ENCODE peak calls at places on chromosomes 1 and 21, in five cellular contexts. V is fibroblast of mammary gland, R is AG10803, Q is foreskin fibroblast, D is HL-60. H is an unnamed sample.

GRCh38 chr1:51284487-51284954 is 45.8 kb downstream of the TTC39A start:
- DNase-seq in D (no peak), Q (no peak), R (no peak), V (no peak), H (no peak)

GRCh38 chr1:226884966-226885820 is 14.8 kb downstream of the PSEN2 start:
- DNase-seq in V (no peak), Q (no peak), R (no peak), D (no peak), H (no peak)

GRCh38 chr1:47729685-47730084 is 267.5 kb downstream of the TRABD2B start:
- DNase-seq in Q (no peak), D (no peak), R (no peak), V (no peak), H (no peak)

GRCh38 chr1:47998396-47998990 is 1.3 kb upstream of the TRABD2B start:
- DNase-seq in V (no peak), R (no peak), D (no peak), Q (no peak), H (no peak)

GRCh38 chr1:68016364-68016763 is 34.1 kb downstream of the DIRAS3 start:
- DNase-seq in R (peak), Q (peak), D (no peak), V (peak), H (no peak)

GRCh38 chr1:61056674-61057439 is 25.5 kb upstream of the NFIA start:
- DNase-seq in R (peak), Q (peak), D (peak), V (peak), H (peak)

GRCh38 chr1:41241748-41242644 is at the start of gene SCMH1:
- DNase-seq in R (peak), Q (peak), D (peak), V (peak), H (no peak)

GRCh38 chr1:235075121-235075954 is 53.3 kb downstream of the TOMM20 start:
- DNase-seq in V (peak), R (peak), Q (peak), D (no peak), H (peak)

GRCh38 chr1:113972954-113973353 is 6.3 kb upstream of the OLFML3 start:
- DNase-seq in Q (no peak), D (no peak), V (no peak), R (no peak), H (no peak)

GRCh38 chr1:235093685-235094592 is 34.7 kb downstream of the TOMM20 start:
- DNase-seq in Q (no peak), V (peak), R (peak), D (peak), H (no peak)

GRCh38 chr1:46134660-46135331 is 2.4 kb upstream of the PIK3R3 start:
- DNase-seq in D (no peak), Q (peak), V (peak), R (peak), H (peak)

GRCh38 chr1:56838726-56839125 is 15.9 kb upstream of the C8A start:
- DNase-seq in D (no peak), V (peak), R (no peak), Q (peak), H (peak)

GRCh38 chr1:215844777-215845176 is 277.7 kb downstream of the KCTD3 start:
- DNase-seq in R (no peak), D (no peak), V (no peak), Q (no peak), H (no peak)

GRCh38 chr21:46239817-46240325 is 11.3 kb upstream of the LSS start:
- DNase-seq in D (no peak), R (no peak), Q (no peak), V (no peak), H (no peak)

GRCh38 chr1:54834007-54834541 is 33.0 kb upstream of the TTC22 start:
- DNase-seq in V (no peak), D (no peak), R (no peak), Q (no peak), H (no peak)

GRCh38 chr1:113579256-113580018 is 179.8 kb downstream of the PHTF1 start:
- DNase-seq in Q (no peak), V (peak), R (peak), D (no peak), H (no peak)

GRCh38 chr21:44380876-44381275 is 27.5 kb downstream of the TRPM2 start:
- DNase-seq in D (no peak), Q (no peak), R (no peak), V (no peak), H (no peak)

GRCh38 chr1:83698644-83699043 is 300.3 kb downstream of the TTLL7 start:
- DNase-seq in V (no peak), Q (no peak), D (no peak), R (no peak), H (no peak)

GRCh38 chr1:246907472-246907871 is 24.3 kb downstream of the AHCTF1 start:
- DNase-seq in D (peak), V (peak), Q (no peak), R (peak), H (no peak)

GRCh38 chr21:46409641-46410406 is 48.9 kb upstream of the DIP2A start:
- DNase-seq in Q (no peak), D (no peak), R (no peak), V (no peak), H (no peak)

GRCh38 chr1:65581120-65581519 is 160.7 kb downstream of the LEPR start:
- DNase-seq in D (no peak), R (peak), Q (peak), V (peak), H (no peak)

GRCh38 chr21:33543505-33544129 is 779 bp downstream of the SON start:
- DNase-seq in Q (no peak), R (no peak), D (peak), V (peak), H (peak)

GRCh38 chr1:51298322-51298705 is 32.0 kb downstream of the TTC39A start:
- DNase-seq in R (no peak), Q (no peak), D (no peak), V (no peak), H (no peak)

GRCh38 chr1:26067432-26067911 is at the start of gene TRIM63:
- DNase-seq in D (no peak), R (no peak), V (no peak), Q (no peak), H (peak)
- H3K4me3 ChIP-seq in D (no peak), R (no peak), V (no peak), Q (no peak), H (no peak)

GRCh38 chr1:4001461-4001860 is 101.4 kb upstream of the C1orf174 start:
- DNase-seq in R (no peak), V (no peak), Q (no peak), D (no peak), H (no peak)

GRCh38 chr1:4000811-4001251 is 100.8 kb upstream of the C1orf174 start:
- DNase-seq in R (no peak), V (no peak), Q (no peak), D (no peak), H (no peak)

GRCh38 chr1:4003846-4004505 is 103.9 kb upstream of the C1orf174 start:
- DNase-seq in R (no peak), D (no peak), Q (no peak), V (no peak), H (no peak)

GRCh38 chr1:4002061-4002521 is 102.0 kb upstream of the C1orf174 start:
- DNase-seq in D (no peak), Q (no peak), R (no peak), V (no peak), H (no peak)

GRCh38 chr1:4002741-4003140 is 102.7 kb upstream of the C1orf174 start:
- DNase-seq in V (no peak), D (no peak), Q (no peak), R (no peak), H (no peak)
- H3K4me3 ChIP-seq in V (no peak), D (no peak), Q (no peak), R (no peak), H (no peak)

DNA sequence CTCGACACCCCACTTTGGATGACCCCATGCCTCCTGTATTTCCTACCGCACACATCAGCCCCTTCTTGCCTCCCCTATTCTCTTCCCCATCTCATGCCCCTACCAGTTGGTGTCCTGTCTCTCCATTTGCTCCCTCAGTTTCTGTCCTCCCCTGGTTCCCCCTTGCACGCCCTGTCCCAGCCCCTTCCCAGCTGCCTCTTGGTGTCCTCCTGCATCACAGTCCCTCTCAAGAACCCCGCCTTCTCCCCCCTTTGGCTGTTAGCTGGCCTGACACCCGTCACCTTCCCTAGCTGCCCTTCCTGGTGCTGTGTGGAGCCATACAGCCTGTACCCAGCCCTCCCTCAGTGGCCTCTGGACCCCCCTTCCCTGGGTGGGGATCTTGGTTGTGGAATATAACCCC is 41.5 kb upstream of the NFASC start:
- DNase-seq in Q (no peak), R (no peak), V (no peak), D (no peak), H (no peak)
- H3K4me3 ChIP-seq in Q (peak), R (peak), V (peak), D (no peak), H (peak)

GRCh38 chr1:243667133-243667532 is 182.9 kb downstream of the AKT3 start:
- DNase-seq in Q (no peak), D (no peak), V (no peak), R (no peak), H (no peak)

GRCh38 chr1:243672675-243673074 is 177.4 kb downstream of the AKT3 start:
- DNase-seq in Q (no peak), R (peak), D (no peak), V (no peak), H (no peak)

GRCh38 chr1:243667591-243667990 is 182.5 kb downstream of the AKT3 start:
- DNase-seq in R (no peak), V (no peak), D (no peak), Q (no peak), H (no peak)
- H3K4me3 ChIP-seq in R (no peak), V (no peak), D (no peak), Q (no peak), H (no peak)

GRCh38 chr1:147758379-147759100 is 1.9 kb downstream of the GJA5 start:
- DNase-seq in Q (no peak), V (no peak), D (no peak), R (no peak), H (no peak)

GRCh38 chr1:147762233-147763024 is 2.0 kb upstream of the GJA5 start:
- DNase-seq in Q (no peak), V (no peak), R (no peak), D (no peak), H (no peak)

GRCh38 chr1:147756336-147756735 is 4.1 kb downstream of the GJA5 start:
- DNase-seq in V (no peak), R (no peak), Q (no peak), D (no peak), H (no peak)

GRCh38 chr1:147757015-147757990 is 3.1 kb downstream of the GJA5 start:
- DNase-seq in D (no peak), R (no peak), Q (no peak), V (no peak), H (no peak)

DNA sequence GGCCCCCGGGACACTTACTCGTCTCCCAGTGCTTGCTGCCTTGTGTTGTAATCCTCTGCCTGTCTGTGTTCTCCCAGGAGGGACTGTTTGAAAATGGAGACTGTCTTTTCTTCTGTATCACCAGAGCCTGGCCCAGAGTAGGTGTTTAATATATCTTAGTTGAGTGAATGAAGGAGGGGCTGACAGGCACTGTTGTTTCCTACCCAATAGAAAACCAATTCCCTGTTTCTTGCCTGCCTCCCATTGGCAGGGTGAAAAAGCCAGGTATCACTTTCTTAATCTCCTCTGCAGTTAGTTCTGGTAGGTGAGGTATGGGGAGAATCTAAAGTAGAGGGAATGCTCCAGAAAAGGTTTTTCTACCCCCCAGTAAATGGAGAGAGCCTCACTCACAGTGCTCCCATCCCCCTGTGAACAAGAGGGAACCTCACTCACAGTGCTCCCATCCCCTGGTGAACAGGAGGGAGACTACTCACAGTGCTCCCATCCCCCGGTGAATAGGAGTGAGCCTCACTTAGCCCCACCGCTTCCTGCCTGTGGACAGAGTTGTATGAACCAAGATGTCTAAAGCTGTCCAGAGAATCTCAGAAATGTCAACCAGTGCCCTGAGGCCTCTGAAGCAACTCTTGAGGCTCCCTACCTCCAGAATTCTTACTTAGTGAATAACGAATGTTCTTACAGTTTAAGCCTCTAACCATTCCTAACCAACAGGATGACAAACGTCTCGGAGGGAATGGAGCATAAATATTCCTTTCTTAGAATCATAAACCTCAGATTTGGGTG is at the start of gene GJA5:
- DNase-seq in V (no peak), Q (no peak), D (no peak), R (peak), H (no peak)
- H3K4me3 ChIP-seq in V (no peak), Q (no peak), D (no peak), R (no peak), H (no peak)

DNA sequence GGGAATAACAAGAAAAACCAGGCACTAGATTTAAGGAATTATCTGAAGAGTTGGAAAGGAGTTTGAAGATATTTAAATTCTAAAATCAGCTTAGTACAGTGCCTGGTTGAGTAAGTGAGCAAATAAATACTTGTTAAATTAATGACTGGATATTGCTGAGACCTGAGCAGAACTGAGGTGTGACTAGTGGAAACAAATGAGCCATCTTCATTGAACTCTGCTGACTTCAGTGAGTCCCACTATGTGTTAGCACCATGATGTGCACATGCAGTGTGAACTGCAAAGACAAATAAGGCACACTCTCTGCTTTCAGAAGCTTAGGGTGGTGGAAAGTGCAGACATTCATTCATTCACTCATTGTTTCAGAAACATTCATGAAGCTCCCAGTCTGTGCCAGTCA is 48.7 kb downstream of the ELAPOR1 start:
- DNase-seq in Q (no peak), D (no peak), R (no peak), V (no peak), H (no peak)
- H3K4me3 ChIP-seq in Q (no peak), D (no peak), R (no peak), V (no peak), H (no peak)

GRCh38 chr21:29237110-29238051 is 61.3 kb upstream of the BACH1 start:
- DNase-seq in R (peak), V (peak), Q (no peak), D (no peak), H (peak)

GRCh38 chr21:29238052-29238966 is 60.4 kb upstream of the BACH1 start:
- DNase-seq in Q (peak), V (peak), D (no peak), R (peak), H (peak)

GRCh38 chr21:29240136-29240535 is 58.6 kb upstream of the BACH1 start:
- DNase-seq in Q (no peak), D (no peak), R (no peak), V (no peak), H (no peak)

GRCh38 chr21:29235714-29236197 is 63.0 kb upstream of the BACH1 start:
- DNase-seq in R (no peak), D (no peak), V (no peak), Q (no peak), H (no peak)

DNA sequence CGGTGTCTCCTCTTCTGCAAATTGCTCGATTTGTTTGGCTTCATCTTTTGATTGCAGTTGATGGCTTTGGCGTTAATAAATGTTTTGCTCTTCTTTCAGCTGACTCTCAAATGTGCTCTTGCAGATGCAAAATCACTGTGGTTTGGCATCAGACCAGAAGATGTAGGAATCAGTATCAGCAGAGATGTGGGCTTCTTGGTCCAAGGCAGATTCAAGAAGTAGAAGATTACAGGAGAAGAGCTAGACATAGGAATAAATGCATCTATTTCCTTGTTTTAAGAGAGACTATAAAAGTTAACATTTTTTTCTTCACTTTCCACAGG is 59.8 kb upstream of the BACH1 start:
- DNase-seq in Q (peak), V (peak), R (peak), D (peak), H (no peak)
- H3K4me3 ChIP-seq in Q (no peak), V (no peak), R (no peak), D (no peak), H (no peak)

GRCh38 chr1:201284636-201285035 is 1.3 kb downstream of the PKP1 start:
- DNase-seq in D (no peak), V (no peak), R (no peak), Q (no peak), H (no peak)

GRCh38 chr1:201283836-201284553 is 689 bp downstream of the PKP1 start:
- DNase-seq in R (no peak), V (no peak), D (no peak), Q (no peak), H (no peak)

GRCh38 chr1:201281573-201281972 is 1.7 kb upstream of the PKP1 start:
- DNase-seq in V (no peak), R (no peak), D (no peak), Q (no peak), H (no peak)

GRCh38 chr1:201282216-201282615 is 1.1 kb upstream of the PKP1 start:
- DNase-seq in V (no peak), R (no peak), Q (no peak), D (no peak), H (no peak)

DNA sequence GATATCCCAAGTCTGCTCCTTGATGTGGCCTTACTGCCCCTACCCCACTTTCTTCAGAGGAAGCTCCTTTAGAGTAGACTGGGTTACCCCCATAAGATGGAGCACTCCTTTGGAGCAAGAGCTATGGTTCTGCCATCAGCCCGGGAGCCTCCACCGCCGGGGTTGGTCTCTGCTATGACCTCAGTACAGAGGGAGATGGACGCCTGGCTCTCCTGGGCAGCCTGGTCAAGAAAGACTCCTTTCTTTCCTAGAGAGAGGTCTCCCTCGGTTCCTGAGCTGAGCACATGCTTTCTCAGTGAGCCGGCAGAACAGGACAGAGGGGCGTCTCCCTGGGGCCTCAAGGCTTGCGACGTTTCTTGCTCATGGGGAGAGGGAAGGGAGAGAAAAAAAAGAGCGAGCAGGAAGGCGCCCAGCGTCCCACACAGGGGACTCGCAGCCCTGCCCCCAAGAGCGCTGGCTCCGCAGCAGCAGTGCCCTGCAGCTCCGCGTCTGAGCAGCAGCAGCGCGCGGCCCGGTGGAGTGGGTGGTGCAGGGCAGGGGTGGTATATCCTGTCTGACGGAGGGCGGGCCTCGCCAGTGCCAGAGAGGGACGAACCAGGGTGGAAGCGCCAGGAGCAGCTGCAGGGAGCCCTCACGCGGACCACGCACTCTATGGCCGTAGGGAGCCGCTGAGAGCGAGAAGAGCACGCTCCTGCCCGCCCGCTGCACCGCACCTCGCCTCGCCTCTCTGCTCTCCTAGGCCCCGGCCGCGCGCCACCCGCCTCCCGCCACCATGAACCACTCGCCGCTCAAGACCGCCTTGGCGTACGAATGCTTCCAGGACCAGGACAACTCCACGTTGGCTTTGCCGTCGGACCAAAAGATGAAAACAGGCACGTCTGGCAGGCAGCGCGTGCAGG is at the start of gene PKP1:
- DNase-seq in D (no peak), R (peak), Q (peak), V (no peak), H (no peak)
- H3K4me3 ChIP-seq in D (no peak), R (peak), Q (peak), V (no peak), H (peak)

DNA sequence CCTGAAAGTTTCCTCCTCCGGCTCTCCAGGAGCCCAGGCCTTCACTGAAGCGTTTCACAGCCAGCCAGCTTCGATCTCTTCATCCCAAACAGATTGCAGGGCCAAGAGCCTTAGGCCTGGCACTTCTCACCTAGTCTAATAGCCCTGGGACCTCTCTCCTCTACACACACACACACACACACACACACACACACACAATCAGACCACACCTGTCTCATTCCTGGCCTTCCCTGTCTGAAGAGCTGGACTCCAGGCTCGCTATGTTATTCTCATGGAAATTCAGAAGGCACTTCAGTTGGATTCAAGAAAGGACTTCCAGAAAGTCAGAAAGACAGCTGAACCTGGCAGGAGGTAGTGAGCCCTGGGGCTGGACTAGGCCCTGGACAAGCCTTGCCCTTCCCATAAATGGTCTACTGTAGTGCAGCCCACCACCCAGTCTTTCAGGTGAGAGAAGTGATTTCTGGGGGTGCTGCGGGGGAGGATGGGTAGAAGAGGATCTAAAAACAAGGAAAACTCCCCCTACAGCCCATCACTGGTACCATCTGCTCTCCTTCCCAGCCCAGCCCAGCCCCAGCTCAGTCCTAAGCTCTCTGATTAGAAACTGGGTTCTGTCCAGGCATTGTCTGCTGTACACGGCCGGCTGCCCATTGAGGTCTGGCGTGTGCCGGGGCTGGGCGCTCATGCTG is 2.7 kb downstream of the KIF21B start:
- DNase-seq in V (no peak), Q (no peak), D (peak), R (no peak), H (no peak)
- H3K4me3 ChIP-seq in V (no peak), Q (no peak), D (peak), R (no peak), H (no peak)